ENCODE peak calls at places on chromosomes 12 and 14, in four cellular contexts. One of them, this sample, is unnamed. For H3K9me3 and H3K4me1, the result is how much of the 10 kb centered on the place peaks cover.

GRCh38 chr14:96847451-96847850 is 50.3 kb downstream of the VRK1 start:
- DNase-seq in neuronal stem cell: no peak
- DNase-seq in testis: no peak
- DNase-seq in HepG2: no peak
- DNase-seq in this sample: no peak

GRCh38 chr12:104596128-104596799 is 139.5 kb downstream of the CHST11 start:
- DNase-seq in neuronal stem cell: no peak
- DNase-seq in testis: no peak
- DNase-seq in HepG2: no peak
- DNase-seq in this sample: no peak

GRCh38 chr14:88005978-88006851 is 1.3 kb downstream of the GPR65 start:
- DNase-seq in neuronal stem cell: no peak
- DNase-seq in testis: peak
- DNase-seq in HepG2: no peak
- DNase-seq in this sample: no peak

GRCh38 chr14:52042371-52043037 is 26.4 kb downstream of the NID2 start:
- DNase-seq in neuronal stem cell: no peak
- DNase-seq in testis: no peak
- DNase-seq in HepG2: no peak
- DNase-seq in this sample: no peak

GRCh38 chr14:104201496-104201895 is 63.1 kb downstream of the KIF26A start:
- DNase-seq in neuronal stem cell: no peak
- DNase-seq in testis: no peak
- DNase-seq in HepG2: no peak
- DNase-seq in this sample: no peak

GRCh38 chr14:99004112-99004511 is 267.9 kb downstream of the BCL11B start:
- DNase-seq in neuronal stem cell: no peak
- DNase-seq in testis: no peak
- DNase-seq in HepG2: no peak
- DNase-seq in this sample: no peak

GRCh38 chr12:52390739-52391617 is 5.5 kb upstream of the KRT84 start:
- DNase-seq in neuronal stem cell: no peak
- DNase-seq in testis: peak
- DNase-seq in HepG2: peak
- DNase-seq in this sample: no peak

GRCh38 chr14:102633906-102634595 is 41.6 kb downstream of the RCOR1 start:
- DNase-seq in neuronal stem cell: no peak
- DNase-seq in testis: no peak
- DNase-seq in HepG2: no peak
- DNase-seq in this sample: no peak

GRCh38 chr14:69644814-69645213 is 33.4 kb downstream of the SUSD6 start:
- DNase-seq in neuronal stem cell: no peak
- DNase-seq in testis: no peak
- DNase-seq in HepG2: no peak
- DNase-seq in this sample: no peak

GRCh38 chr14:76694106-76694505 is 67.2 kb upstream of the VASH1 start:
- DNase-seq in neuronal stem cell: no peak
- DNase-seq in testis: no peak
- DNase-seq in HepG2: no peak
- DNase-seq in this sample: no peak

GRCh38 chr12:538731-539539 is 79.2 kb downstream of the B4GALNT3 start:
- DNase-seq in neuronal stem cell: no peak
- DNase-seq in testis: peak
- DNase-seq in HepG2: no peak
- DNase-seq in this sample: no peak

GRCh38 chr12:132270516-132270915 is 58.9 kb downstream of the GALNT9 start:
- DNase-seq in neuronal stem cell: no peak
- DNase-seq in testis: no peak
- DNase-seq in HepG2: no peak
- DNase-seq in this sample: no peak

GRCh38 chr14:74942608-74943007 is 12.8 kb downstream of the PGF start:
- DNase-seq in neuronal stem cell: no peak
- DNase-seq in testis: no peak
- DNase-seq in HepG2: no peak
- DNase-seq in this sample: no peak

GRCh38 chr12:92136883-92137582 is 8.6 kb downstream of the BTG1 start:
- DNase-seq in neuronal stem cell: no peak
- DNase-seq in testis: no peak
- DNase-seq in HepG2: peak
- DNase-seq in this sample: no peak

GRCh38 chr14:105065280-105066228 is at the start of gene GPR132:
- DNase-seq in neuronal stem cell: no peak
- DNase-seq in testis: peak
- DNase-seq in HepG2: no peak
- DNase-seq in this sample: no peak

GRCh38 chr12:10363922-10364838 is 25.7 kb downstream of the KLRK1 start:
- DNase-seq in neuronal stem cell: no peak
- DNase-seq in testis: peak
- DNase-seq in HepG2: peak
- DNase-seq in this sample: peak

GRCh38 chr14:52000019-52000582 is 10.8 kb downstream of the RTRAF start:
- DNase-seq in neuronal stem cell: no peak
- DNase-seq in testis: no peak
- DNase-seq in HepG2: no peak
- DNase-seq in this sample: no peak

GRCh38 chr14:22303589-22304195 is 285.3 kb downstream of the DAD1 start:
- DNase-seq in neuronal stem cell: no peak
- DNase-seq in testis: no peak
- DNase-seq in HepG2: no peak
- DNase-seq in this sample: no peak

GRCh38 chr12:132247718-132248438 is 81.5 kb downstream of the GALNT9 start:
- DNase-seq in neuronal stem cell: no peak
- DNase-seq in testis: no peak
- DNase-seq in HepG2: no peak
- DNase-seq in this sample: no peak

GRCh38 chr14:32397871-32398640 is 69.0 kb downstream of the AKAP6 start:
- DNase-seq in neuronal stem cell: no peak
- DNase-seq in testis: no peak
- DNase-seq in HepG2: no peak
- DNase-seq in this sample: no peak

GRCh38 chr14:46417066-46417465 is 234.5 kb downstream of the RPL10L start:
- DNase-seq in neuronal stem cell: no peak
- DNase-seq in testis: no peak
- DNase-seq in HepG2: no peak
- DNase-seq in this sample: no peak

GRCh38 chr12:30396576-30396975 is 299.1 kb downstream of the IPO8 start:
- DNase-seq in neuronal stem cell: no peak
- DNase-seq in testis: no peak
- DNase-seq in HepG2: no peak
- DNase-seq in this sample: no peak
- H3K9me3 ChIP-seq in neuronal stem cell: under half
- H3K9me3 ChIP-seq in testis: under half
- H3K9me3 ChIP-seq in HepG2: half or more
- H3K9me3 ChIP-seq in this sample: under half

GRCh38 chr12:116969615-116970575 is 59.1 kb downstream of the FBXW8 start:
- DNase-seq in neuronal stem cell: no peak
- DNase-seq in testis: peak
- DNase-seq in HepG2: no peak
- DNase-seq in this sample: no peak
- H3K4me1 ChIP-seq in neuronal stem cell: under half
- H3K4me1 ChIP-seq in testis: under half
- H3K4me1 ChIP-seq in HepG2: under half
- H3K4me1 ChIP-seq in this sample: under half

DNA sequence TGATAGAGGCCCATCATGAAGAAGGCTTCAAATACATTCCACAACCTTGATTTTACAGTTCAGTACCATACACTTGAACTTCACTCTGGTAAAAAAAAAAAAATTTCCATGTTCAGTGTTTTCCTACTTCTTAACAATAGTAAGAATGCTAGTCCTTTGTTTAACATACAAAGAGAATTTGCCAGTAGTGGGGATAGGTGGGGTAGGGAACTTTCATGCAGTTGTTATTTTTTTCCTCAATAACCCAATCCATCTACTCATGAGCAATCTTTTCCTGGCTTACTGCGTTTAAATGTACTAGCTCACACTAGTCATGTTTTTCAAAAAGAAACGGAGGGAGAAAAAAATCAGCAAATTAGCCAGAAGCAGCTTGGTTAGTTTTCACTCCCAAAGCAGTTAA is 206.1 kb downstream of the PRKD1 start:
- DNase-seq in neuronal stem cell: no peak
- DNase-seq in testis: no peak
- DNase-seq in HepG2: no peak
- DNase-seq in this sample: no peak
- H3K9me3 ChIP-seq in neuronal stem cell: under half
- H3K9me3 ChIP-seq in testis: under half
- H3K9me3 ChIP-seq in HepG2: half or more
- H3K9me3 ChIP-seq in this sample: under half

GRCh38 chr12:116062698-116063097 is 214.8 kb downstream of the MED13L start:
- DNase-seq in neuronal stem cell: no peak
- DNase-seq in testis: no peak
- DNase-seq in HepG2: no peak
- DNase-seq in this sample: no peak
- H3K4me1 ChIP-seq in neuronal stem cell: under half
- H3K4me1 ChIP-seq in testis: under half
- H3K4me1 ChIP-seq in HepG2: under half
- H3K4me1 ChIP-seq in this sample: under half

GRCh38 chr12:34400423-34400881 is 378.2 kb downstream of the ALG10 start:
- DNase-seq in neuronal stem cell: no peak
- DNase-seq in testis: peak
- DNase-seq in HepG2: no peak
- DNase-seq in this sample: no peak
- H3K9me3 ChIP-seq in neuronal stem cell: under half
- H3K9me3 ChIP-seq in testis: under half
- H3K9me3 ChIP-seq in HepG2: under half
- H3K9me3 ChIP-seq in this sample: half or more

DNA sequence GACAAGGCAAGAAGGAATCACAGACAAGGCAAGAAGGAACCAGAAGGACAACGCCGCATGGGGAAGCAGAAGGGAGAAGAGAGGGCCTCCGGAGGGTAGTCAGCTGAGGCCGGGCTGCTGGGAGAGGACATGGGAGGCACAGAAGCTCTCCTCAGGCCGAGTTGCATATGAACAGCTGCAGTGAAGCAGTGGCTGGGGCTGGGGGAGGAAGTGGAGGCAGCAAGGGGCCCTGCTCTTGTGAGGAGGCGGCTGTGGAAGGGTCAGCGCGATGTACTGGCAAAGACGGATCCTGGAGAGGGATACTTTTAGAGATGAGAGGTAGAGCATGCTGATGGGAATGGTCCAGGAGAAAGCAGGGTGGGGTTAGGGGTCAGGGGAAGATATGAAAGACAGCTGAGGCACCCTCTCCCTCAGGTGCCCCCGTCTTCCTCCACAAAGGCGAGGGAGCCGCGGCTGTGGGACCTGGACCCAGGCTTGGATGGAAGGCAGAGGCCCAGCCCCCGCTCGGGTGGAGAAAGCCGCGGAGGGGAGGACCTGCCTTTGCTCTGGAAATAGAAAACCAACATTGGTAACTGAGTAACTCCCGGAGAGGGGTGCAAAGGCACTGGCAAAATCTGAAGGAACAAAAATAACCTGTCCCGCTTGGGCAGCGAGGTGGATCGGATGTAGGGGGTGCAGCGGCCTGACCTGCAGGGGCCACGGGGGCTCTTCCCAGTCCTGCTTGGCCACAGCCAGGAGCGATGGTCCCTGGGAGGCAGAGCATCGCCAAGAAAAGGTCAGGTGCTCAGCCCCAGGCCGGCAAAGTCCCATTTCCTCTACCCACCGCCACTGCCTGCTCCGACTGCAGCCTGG is 21.7 kb upstream of the TMEM106C start:
- DNase-seq in neuronal stem cell: no peak
- DNase-seq in testis: no peak
- DNase-seq in HepG2: no peak
- DNase-seq in this sample: no peak
- H3K4me1 ChIP-seq in neuronal stem cell: under half
- H3K4me1 ChIP-seq in testis: under half
- H3K4me1 ChIP-seq in HepG2: under half
- H3K4me1 ChIP-seq in this sample: under half

DNA sequence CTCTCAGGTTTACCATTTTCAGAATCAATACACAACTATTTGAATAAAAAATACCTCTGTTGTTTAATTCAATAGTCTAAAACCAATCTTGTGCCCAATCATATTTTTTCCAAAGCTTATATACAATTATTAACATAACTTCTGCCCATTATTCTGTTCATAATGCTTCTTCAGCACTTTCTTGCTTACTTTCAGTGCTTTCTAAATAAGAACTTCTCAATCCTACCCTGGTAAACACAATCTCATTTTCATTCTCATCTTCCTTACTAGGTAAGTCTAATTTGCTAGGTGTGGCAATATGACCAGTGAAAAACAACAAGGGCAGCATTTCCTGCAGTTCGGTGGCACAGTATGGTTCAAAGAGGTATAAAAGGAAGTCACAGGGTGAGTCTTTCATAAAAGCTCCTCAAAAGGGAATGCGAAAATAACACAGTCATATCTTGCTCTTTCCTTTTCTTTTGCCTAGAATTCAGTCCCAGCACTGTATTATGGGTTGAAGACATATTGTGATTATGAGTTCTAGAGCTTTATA is 103.5 kb downstream of the FOXG1 start:
- DNase-seq in neuronal stem cell: no peak
- DNase-seq in testis: no peak
- DNase-seq in HepG2: no peak
- DNase-seq in this sample: no peak
- H3K9me3 ChIP-seq in neuronal stem cell: under half
- H3K9me3 ChIP-seq in testis: under half
- H3K9me3 ChIP-seq in HepG2: half or more
- H3K9me3 ChIP-seq in this sample: under half

GRCh38 chr12:116054280-116054679 is 223.2 kb downstream of the MED13L start:
- DNase-seq in neuronal stem cell: no peak
- DNase-seq in testis: no peak
- DNase-seq in HepG2: no peak
- DNase-seq in this sample: no peak
- H3K4me1 ChIP-seq in neuronal stem cell: under half
- H3K4me1 ChIP-seq in testis: under half
- H3K4me1 ChIP-seq in HepG2: under half
- H3K4me1 ChIP-seq in this sample: under half

GRCh38 chr12:34379142-34379541 is 356.8 kb downstream of the ALG10 start:
- DNase-seq in neuronal stem cell: no peak
- DNase-seq in testis: no peak
- DNase-seq in HepG2: no peak
- DNase-seq in this sample: no peak

GRCh38 chr12:34373926-34374325 is 351.6 kb downstream of the ALG10 start:
- DNase-seq in neuronal stem cell: no peak
- DNase-seq in testis: no peak
- DNase-seq in HepG2: no peak
- DNase-seq in this sample: no peak

GRCh38 chr12:34372003-34372402 is 349.7 kb downstream of the ALG10 start:
- DNase-seq in neuronal stem cell: no peak
- DNase-seq in testis: no peak
- DNase-seq in HepG2: no peak
- DNase-seq in this sample: no peak

GRCh38 chr12:34376133-34376799 is 354.0 kb downstream of the ALG10 start:
- DNase-seq in neuronal stem cell: no peak
- DNase-seq in testis: no peak
- DNase-seq in HepG2: no peak
- DNase-seq in this sample: no peak

GRCh38 chr12:34377243-34378035 is 355.1 kb downstream of the ALG10 start:
- DNase-seq in neuronal stem cell: no peak
- DNase-seq in testis: no peak
- DNase-seq in HepG2: no peak
- DNase-seq in this sample: no peak
- H3K9me3 ChIP-seq in neuronal stem cell: under half
- H3K9me3 ChIP-seq in testis: under half
- H3K9me3 ChIP-seq in HepG2: under half
- H3K9me3 ChIP-seq in this sample: under half